ENCODE peak calls at places on chromosomes 3 and 15, in eight cellular contexts. F, Z, D, U, L, V, O and R are unnamed samples.

GRCh38 chr15:35137175-35137574 is 52.1 kb upstream of the NANOGP8 start:
- DNase-seq in V (no peak), O (no peak), D (no peak), Z (no peak), U (no peak), F (no peak), L (no peak), R (no peak)

GRCh38 chr3:15055019-15055557 is 10.0 kb downstream of the MRPS25 start:
- DNase-seq in O (no peak), F (no peak), Z (peak; percentile 68), D (peak; percentile 82), L (no peak), V (no peak), U (no peak), R (no peak)

GRCh38 chr15:77457619-77458265 is 37.1 kb downstream of the HMG20A start:
- DNase-seq in O (no peak), V (no peak), L (no peak), U (no peak), D (no peak), Z (no peak), F (peak; percentile 16), R (no peak)

GRCh38 chr3:105137911-105138310 is 228.8 kb upstream of the ALCAM start:
- DNase-seq in U (no peak), O (no peak), D (no peak), V (no peak), Z (no peak), F (no peak), L (peak; percentile 42), R (no peak)

GRCh38 chr3:107999215-107999775 is 91.5 kb downstream of the CD47 start:
- DNase-seq in U (no peak), O (no peak), F (peak; percentile 81), D (no peak), V (no peak), Z (no peak), L (no peak), R (no peak)

GRCh38 chr3:195020185-195020584 is 250.8 kb downstream of the XXYLT1 start:
- DNase-seq in O (no peak), U (no peak), D (no peak), L (no peak), Z (no peak), V (no peak), F (no peak), R (no peak)

GRCh38 chr3:168071535-168071934 is 24.2 kb downstream of the GOLIM4 start:
- DNase-seq in V (no peak), D (no peak), L (no peak), Z (no peak), O (no peak), F (peak; percentile 91), U (no peak), R (no peak)

GRCh38 chr3:120147072-120147871 is 53.0 kb upstream of the GSK3B start:
- DNase-seq in L (no peak), F (peak; percentile 61), D (peak; percentile 49), V (no peak), O (peak; percentile 7), U (no peak), Z (peak; percentile 48), R (no peak)

GRCh38 chr3:174016186-174016585 is 618.6 kb downstream of the NLGN1 start:
- DNase-seq in O (no peak), Z (no peak), D (no peak), F (peak; percentile 64), L (no peak), U (no peak), V (no peak), R (no peak)

GRCh38 chr3:42839616-42840015 is 30.4 kb downstream of the ACKR2 start:
- DNase-seq in Z (peak; percentile 59), L (peak; percentile 73), O (no peak), D (peak; percentile 17), F (peak; percentile 60), U (peak; percentile 50), V (no peak), R (peak; percentile 46)

GRCh38 chr15:68051109-68051508 is 3.0 kb upstream of the PIAS1 start:
- DNase-seq in L (no peak), U (no peak), Z (no peak), D (no peak), F (no peak), O (no peak), V (no peak), R (no peak)

GRCh38 chr15:33807665-33808064 is 160.6 kb upstream of the CHRM5 start:
- DNase-seq in O (no peak), L (no peak), D (no peak), U (no peak), F (no peak), V (no peak), Z (no peak), R (no peak)

GRCh38 chr3:70982700-70983140 is 600.8 kb downstream of the FOXP1 start:
- DNase-seq in Z (peak; percentile 41), L (peak; percentile 77), O (no peak), D (peak; percentile 16), V (no peak), F (peak; percentile 97), U (peak; percentile 57), R (no peak)

GRCh38 chr15:92958105-92958504 is 58.0 kb downstream of the CHD2 start:
- DNase-seq in V (no peak), Z (no peak), F (peak; percentile 64), L (no peak), U (no peak), O (no peak), D (peak; percentile 76), R (no peak)

GRCh38 chr15:70286110-70286806 is 188.5 kb upstream of the TLE3 start:
- DNase-seq in D (no peak), Z (no peak), F (no peak), V (no peak), U (no peak), O (no peak), L (no peak), R (no peak)

GRCh38 chr15:89171136-89172072 is 50.0 kb downstream of the RLBP1 start:
- DNase-seq in O (no peak), U (peak; percentile 15), L (peak; percentile 46), D (peak; percentile 49), Z (peak; percentile 25), V (no peak), F (no peak), R (peak; percentile 43)

GRCh38 chr3:63960048-63960711 is 48.0 kb upstream of the SCAANT1 start:
- DNase-seq in O (no peak), L (peak; percentile 31), F (peak; percentile 71), Z (no peak), D (no peak), V (no peak), U (peak; percentile 50), R (no peak)

GRCh38 chr3:175608351-175608750 is 749.2 kb downstream of the NAALADL2 start:
- DNase-seq in F (no peak), V (no peak), Z (no peak), O (no peak), U (no peak), L (peak; percentile 18), D (no peak), R (no peak)

GRCh38 chr3:99843590-99844260 is 26.1 kb downstream of the CMSS1 start:
- DNase-seq in U (peak; percentile 47), V (no peak), O (no peak), L (no peak), D (no peak), F (no peak), Z (no peak), R (no peak)

GRCh38 chr15:45871121-45871855 is 236.5 kb downstream of the SQOR start:
- DNase-seq in L (no peak), V (no peak), F (peak; percentile 83), Z (no peak), O (no peak), D (no peak), U (no peak), R (no peak)

GRCh38 chr3:16286161-16286560 is 21.1 kb downstream of the OXNAD1 start:
- DNase-seq in U (no peak), L (no peak), D (peak; percentile 77), Z (peak; percentile 39), F (peak; percentile 5), V (no peak), O (peak; percentile 51), R (no peak)

GRCh38 chr3:100226712-100227429 is 33.9 kb upstream of the TBC1D23 start:
- DNase-seq in V (no peak), D (no peak), O (no peak), L (no peak), U (no peak), Z (no peak), F (no peak), R (no peak)

GRCh38 chr3:105951043-105951442 is 82.2 kb upstream of the CBLB start:
- DNase-seq in V (no peak), Z (no peak), O (no peak), U (no peak), L (no peak), D (no peak), F (no peak), R (no peak)

GRCh38 chr3:150309557-150309956 is 98.5 kb upstream of the TSC22D2 start:
- DNase-seq in F (peak; percentile 83), O (no peak), D (no peak), Z (no peak), V (no peak), U (no peak), L (no peak), R (no peak)

GRCh38 chr15:52466716-52467115 is 62.0 kb downstream of the MYO5A start:
- DNase-seq in O (no peak), F (no peak), L (no peak), Z (no peak), U (no peak), V (no peak), D (no peak), R (no peak)

GRCh38 chr3:37944243-37944955 is 46.2 kb upstream of the VILL start:
- DNase-seq in F (peak; percentile 35), L (no peak), V (no peak), D (no peak), O (no peak), Z (no peak), U (no peak), R (no peak)